ENCODE peak calls at places on chromosomes 7 and 10, in four cellular contexts. L is tibial artery, C is T-helper 17 cell, A is aorta. K is an unnamed sample.

GRCh38 chr7:151420144-151420543 is 10.3 kb upstream of the WDR86 start:
- DNase-seq in L (no peak), C (no peak), A (no peak), K (no peak)

GRCh38 chr10:44911081-44911540 is at the start of gene TMEM72:
- DNase-seq in L (no peak), C (no peak), A (no peak), K (peak; percentile 85)

GRCh38 chr10:36354633-36355032 is 712.5 kb upstream of the FZD8 start:
- DNase-seq in L (no peak), C (no peak), A (no peak), K (no peak)

GRCh38 chr7:123191132-123191531 is 8.6 kb downstream of the SLC13A1 start:
- DNase-seq in L (no peak), C (no peak), A (no peak), K (no peak)

GRCh38 chr10:9209105-9209798 is 1154.8 kb downstream of the GATA3 start:
- DNase-seq in L (no peak), C (peak; percentile 40), A (peak; percentile 61), K (peak; percentile 36)

GRCh38 chr7:21675255-21675654 is 132.4 kb downstream of the DNAH11 start:
- DNase-seq in L (no peak), C (no peak), A (no peak), K (no peak)

GRCh38 chr7:138816650-138817049 is 18.7 kb upstream of the ATP6V0A4 start:
- DNase-seq in L (no peak), C (no peak), A (no peak), K (no peak)

GRCh38 chr10:124824507-124824906 is 22.9 kb downstream of the ABRAXAS2 start:
- DNase-seq in L (no peak), C (no peak), A (no peak), K (no peak)

GRCh38 chr7:74454059-74454947 is 597 bp downstream of the GTF2IRD1 start:
- DNase-seq in L (no peak), C (no peak), A (no peak), K (no peak)

GRCh38 chr7:96773483-96773882 is 63.8 kb upstream of the SEM1 start:
- DNase-seq in L (no peak), C (no peak), A (no peak), K (no peak)

GRCh38 chr7:44293561-44294324 is 31.7 kb downstream of the CAMK2B start:
- DNase-seq in L (peak; percentile 54), C (no peak), A (peak; percentile 25), K (peak; percentile 16)

GRCh38 chr7:150842716-150843115 is 9.6 kb upstream of the AOC1 start:
- DNase-seq in L (no peak), C (no peak), A (no peak), K (no peak)

GRCh38 chr10:78286186-78286585 is 252.5 kb downstream of the RPS24 start:
- DNase-seq in L (no peak), C (no peak), A (no peak), K (peak; percentile 21)

GRCh38 chr7:102992820-102993531 is 80.2 kb downstream of the LRRC17 start:
- DNase-seq in L (no peak), C (no peak), A (no peak), K (no peak)

GRCh38 chr7:155729847-155730246 is 82.4 kb downstream of the SHH start:
- DNase-seq in L (no peak), C (no peak), A (no peak), K (no peak)

GRCh38 chr7:138295049-138295637 is 164.9 kb upstream of the TRIM24 start:
- DNase-seq in L (no peak), C (no peak), A (no peak), K (no peak)

GRCh38 chr10:11931038-11931437 is 107.9 kb downstream of the PROSER2 start:
- DNase-seq in L (no peak), C (no peak), A (no peak), K (no peak)

GRCh38 chr10:63155388-63156028 is 22.4 kb downstream of the NRBF2 start:
- DNase-seq in L (no peak), C (no peak), A (no peak), K (no peak)

GRCh38 chr10:61902448-61903183 is 1.1 kb downstream of the ARID5B start:
- DNase-seq in L (no peak), C (peak; percentile 32), A (peak; percentile 64), K (peak; percentile 53)

GRCh38 chr10:636769-637168 is 52.7 kb downstream of the DIP2C start:
- DNase-seq in L (peak; percentile 54), C (no peak), A (no peak), K (no peak)

GRCh38 chr10:49415109-49415508 is 19.2 kb upstream of the DRGX start:
- DNase-seq in L (no peak), C (no peak), A (no peak), K (no peak)

GRCh38 chr7:27158436-27159277 is 2.2 kb upstream of the HOXA7 start:
- DNase-seq in L (peak; percentile 60), C (no peak), A (no peak), K (peak; percentile 58)

GRCh38 chr10:80154978-80155695 is 22.6 kb downstream of the PLAC9 start:
- DNase-seq in L (no peak), C (no peak), A (peak; percentile 67), K (no peak)

GRCh38 chr10:114068054-114068707 is 24.5 kb downstream of the ADRB1 start:
- DNase-seq in L (no peak), C (no peak), A (no peak), K (no peak)

GRCh38 chr10:3908183-3908582 is 123.2 kb upstream of the KLF6 start:
- DNase-seq in L (no peak), C (no peak), A (no peak), K (no peak)

GRCh38 chr7:155214328-155214986 is 83.2 kb upstream of the INSIG1 start:
- DNase-seq in L (peak; percentile 53), C (no peak), A (peak; percentile 35), K (no peak)

GRCh38 chr7:23710000-23710399 is at the start of gene STK31:
- DNase-seq in L (no peak), C (no peak), A (no peak), K (peak; percentile 81)

GRCh38 chr7:129958643-129959479 is 6.1 kb upstream of the UBE2H start:
- DNase-seq in L (no peak), C (no peak), A (peak; percentile 56), K (no peak)

GRCh38 chr7:57404967-57405421 is 45.0 kb upstream of the ZNF716 start:
- DNase-seq in L (peak; percentile 62), C (no peak), A (no peak), K (no peak)
- H3K9me3 ChIP-seq in L (peaks cover 16% of the 10 kb centered on the region), C (no peaks in the 10 kb centered on the region), A (peaks cover 4% of the 10 kb centered on the region), K (peaks cover 5% of the 10 kb centered on the region)

GRCh38 chr7:153405704-153406485 is 646.3 kb upstream of the DPP6 start:
- DNase-seq in L (no peak), C (no peak), A (no peak), K (no peak)

GRCh38 chr7:153404781-153405279 is 645.3 kb downstream of the ACTR3B start:
- DNase-seq in L (no peak), C (no peak), A (no peak), K (no peak)

GRCh38 chr7:153407291-153408046 is 644.7 kb upstream of the DPP6 start:
- DNase-seq in L (no peak), C (no peak), A (no peak), K (no peak)

GRCh38 chr7:153406486-153406872 is 645.7 kb upstream of the DPP6 start:
- DNase-seq in L (no peak), C (no peak), A (no peak), K (no peak)

DNA sequence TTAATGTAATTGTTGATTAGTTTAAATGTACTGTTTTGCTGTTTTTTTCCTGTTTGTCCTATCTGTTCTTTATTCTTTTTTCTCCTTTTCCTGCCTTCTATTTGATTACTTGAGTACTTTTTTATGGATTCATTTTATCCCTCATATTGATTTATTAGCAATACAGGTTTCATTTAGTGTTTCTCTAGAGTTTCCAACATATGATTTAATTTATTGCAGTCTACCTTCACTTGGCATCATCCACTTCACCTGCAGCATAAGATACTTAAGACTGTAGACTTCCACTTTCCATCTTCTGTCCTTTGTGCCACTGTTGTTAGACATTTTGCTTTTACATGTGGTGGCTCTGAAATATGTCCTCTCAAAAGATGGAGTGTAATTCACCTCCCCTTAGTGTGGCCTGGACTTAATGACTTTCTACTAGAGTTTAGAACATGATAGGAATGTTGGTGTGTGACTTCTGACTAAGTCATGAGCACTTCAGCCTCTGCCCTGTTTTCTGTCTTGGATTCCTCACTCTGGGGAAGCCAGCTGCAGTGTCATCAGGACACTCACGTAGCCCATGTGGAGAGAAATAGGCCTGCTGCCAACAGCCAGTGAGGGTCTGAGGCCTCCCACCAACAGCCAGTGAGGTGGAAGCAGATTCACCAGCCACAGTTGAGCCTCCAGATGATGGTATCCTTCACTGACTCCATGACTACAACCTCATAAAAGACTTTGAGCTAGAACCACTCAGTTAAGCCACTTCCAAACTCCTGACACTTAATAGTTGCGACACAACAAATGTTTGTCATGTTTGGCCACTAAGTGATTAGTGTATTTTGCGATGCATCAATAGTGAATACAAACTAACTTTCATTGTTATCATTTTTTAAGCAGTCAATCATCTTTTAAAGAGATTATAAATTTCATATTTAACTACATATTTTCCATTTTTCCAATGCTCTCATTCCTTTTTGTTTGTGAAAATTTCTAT is 643.5 kb upstream of the DPP6 start:
- DNase-seq in L (no peak), C (no peak), A (no peak), K (no peak)
- H3K9me3 ChIP-seq in L (no peaks in the 10 kb centered on the region), C (no peaks in the 10 kb centered on the region), A (no peaks in the 10 kb centered on the region), K (no peaks in the 10 kb centered on the region)

DNA sequence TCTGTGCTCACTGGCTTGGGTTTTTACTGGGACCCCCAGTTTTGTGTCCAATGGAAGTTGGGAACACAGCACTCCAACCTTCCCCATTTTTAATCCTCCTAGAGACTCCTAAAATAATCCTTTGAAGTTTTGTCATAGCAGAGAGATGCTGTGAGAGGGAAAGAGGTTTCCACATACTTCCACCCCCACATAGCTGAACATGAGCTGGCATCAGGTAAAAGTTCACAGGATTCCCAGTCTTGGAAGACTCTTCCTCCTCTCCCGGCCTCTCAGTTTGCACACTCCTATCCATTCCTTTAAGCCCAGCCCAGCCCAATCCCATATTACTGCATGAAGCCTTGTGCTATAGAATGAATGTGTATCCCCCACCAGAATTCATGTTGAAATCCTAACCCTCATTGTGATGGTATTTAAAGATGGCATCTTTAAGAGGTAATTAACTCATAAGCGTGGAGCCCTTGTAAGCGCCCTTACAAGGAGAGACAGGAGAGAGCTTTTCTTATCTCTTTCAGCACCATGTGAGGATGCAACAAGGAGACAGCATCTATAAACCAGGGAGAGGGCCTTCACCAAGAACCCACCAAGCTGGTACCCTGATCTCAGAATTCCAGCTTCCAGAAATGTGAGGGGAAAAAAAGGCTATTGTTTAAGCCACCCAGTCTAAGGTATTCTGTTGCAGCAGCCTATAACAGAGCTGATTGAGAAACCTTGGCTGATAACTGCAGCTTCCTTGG is 22.4 kb downstream of the GRM8 start:
- DNase-seq in L (no peak), C (no peak), A (no peak), K (no peak)
- H3K9me3 ChIP-seq in L (no peaks in the 10 kb centered on the region), C (no peaks in the 10 kb centered on the region), A (no peaks in the 10 kb centered on the region), K (no peaks in the 10 kb centered on the region)

GRCh38 chr7:34696415-34696814 is 38.4 kb downstream of the NPSR1 start:
- DNase-seq in L (no peak), C (no peak), A (no peak), K (no peak)
- H3K9me3 ChIP-seq in L (no peaks in the 10 kb centered on the region), C (no peaks in the 10 kb centered on the region), A (no peaks in the 10 kb centered on the region), K (no peaks in the 10 kb centered on the region)

GRCh38 chr10:15478429-15478828 is 107.3 kb upstream of the FAM171A1 start:
- DNase-seq in L (no peak), C (no peak), A (no peak), K (no peak)

GRCh38 chr10:15482168-15482567 is 111.1 kb upstream of the FAM171A1 start:
- DNase-seq in L (no peak), C (no peak), A (no peak), K (no peak)

GRCh38 chr10:15476337-15476736 is 105.2 kb upstream of the FAM171A1 start:
- DNase-seq in L (no peak), C (no peak), A (no peak), K (no peak)

GRCh38 chr10:15474671-15475070 is 103.6 kb upstream of the FAM171A1 start:
- DNase-seq in L (no peak), C (no peak), A (no peak), K (no peak)

GRCh38 chr10:15478950-15479349 is 107.9 kb upstream of the FAM171A1 start:
- DNase-seq in L (no peak), C (no peak), A (no peak), K (no peak)
- H3K9me3 ChIP-seq in L (no peaks in the 10 kb centered on the region), C (no peaks in the 10 kb centered on the region), A (no peaks in the 10 kb centered on the region), K (no peaks in the 10 kb centered on the region)